ENCODE peak calls at places on chromosomes 6 and 20, in four cellular contexts. One of them, this sample, is unnamed.

GRCh38 chr6:5630636-5631035 is 369.3 kb downstream of the FARS2 start:
- DNase-seq in K562: no peak
- DNase-seq in HepG2: no peak
- DNase-seq in WTC11: no peak
- DNase-seq in this sample: no peak

GRCh38 chr6:61809004-61809595 is 476.9 kb downstream of the KHDRBS2 start:
- DNase-seq in WTC11: no peak
- DNase-seq in K562: no peak
- DNase-seq in HepG2: peak
- DNase-seq in this sample: peak

GRCh38 chr6:124226396-124226795 is 422.7 kb downstream of the NKAIN2 start:
- DNase-seq in K562: no peak
- DNase-seq in WTC11: no peak
- DNase-seq in HepG2: no peak
- DNase-seq in this sample: no peak

GRCh38 chr6:100488231-100488630 is 23.5 kb upstream of the SIM1 start:
- DNase-seq in WTC11: no peak
- DNase-seq in K562: no peak
- DNase-seq in HepG2: no peak
- DNase-seq in this sample: no peak

GRCh38 chr20:63404129-63405085 is 43.3 kb upstream of the CHRNA4 start:
- DNase-seq in HepG2: no peak
- DNase-seq in WTC11: no peak
- DNase-seq in K562: no peak
- DNase-seq in this sample: no peak

GRCh38 chr6:168599769-168600330 is 158.9 kb downstream of the SMOC2 start:
- DNase-seq in K562: no peak
- DNase-seq in HepG2: no peak
- DNase-seq in WTC11: no peak
- DNase-seq in this sample: no peak

GRCh38 chr6:42901538-42901957 is 14.3 kb upstream of the PTCRA start:
- DNase-seq in K562: peak
- DNase-seq in WTC11: peak
- DNase-seq in HepG2: peak
- DNase-seq in this sample: peak

GRCh38 chr6:132456700-132457143 is 55.4 kb upstream of the MOXD1 start:
- DNase-seq in WTC11: no peak
- DNase-seq in K562: no peak
- DNase-seq in HepG2: no peak
- DNase-seq in this sample: no peak

GRCh38 chr6:63904844-63905243 is 269.2 kb downstream of the PHF3 start:
- DNase-seq in K562: no peak
- DNase-seq in HepG2: no peak
- DNase-seq in WTC11: no peak
- DNase-seq in this sample: no peak

GRCh38 chr6:117909638-117910037 is 2.6 kb downstream of the SLC35F1 start:
- DNase-seq in HepG2: no peak
- DNase-seq in K562: no peak
- DNase-seq in WTC11: no peak
- DNase-seq in this sample: no peak

GRCh38 chr6:169416249-169416648 is 162.6 kb upstream of the THBS2 start:
- DNase-seq in K562: no peak
- DNase-seq in HepG2: no peak
- DNase-seq in WTC11: no peak
- DNase-seq in this sample: no peak

GRCh38 chr6:159758031-159759001 is 3.5 kb upstream of the ACAT2 start:
- DNase-seq in WTC11: no peak
- DNase-seq in HepG2: peak
- DNase-seq in K562: no peak
- DNase-seq in this sample: no peak

GRCh38 chr6:21911208-21911607 is 317.7 kb downstream of the SOX4 start:
- DNase-seq in WTC11: no peak
- DNase-seq in HepG2: no peak
- DNase-seq in K562: no peak
- DNase-seq in this sample: no peak

GRCh38 chr6:120735641-120736040 is 598.6 kb downstream of the TBC1D32 start:
- DNase-seq in HepG2: no peak
- DNase-seq in WTC11: no peak
- DNase-seq in K562: no peak
- DNase-seq in this sample: no peak

GRCh38 chr20:53872561-53873248 is 197.7 kb downstream of the BCAS1 start:
- DNase-seq in K562: no peak
- DNase-seq in HepG2: no peak
- DNase-seq in WTC11: no peak
- DNase-seq in this sample: no peak

GRCh38 chr6:1767481-1768246 is 157.9 kb downstream of the FOXC1 start:
- DNase-seq in HepG2: no peak
- DNase-seq in WTC11: no peak
- DNase-seq in K562: no peak
- DNase-seq in this sample: no peak

GRCh38 chr6:37303891-37304503 is 46.1 kb upstream of the TMEM217 start:
- DNase-seq in HepG2: peak
- DNase-seq in WTC11: no peak
- DNase-seq in K562: peak
- DNase-seq in this sample: peak

GRCh38 chr20:60117040-60117439 is 158.8 kb downstream of the CDH26 start:
- DNase-seq in HepG2: no peak
- DNase-seq in WTC11: no peak
- DNase-seq in K562: no peak
- DNase-seq in this sample: no peak

GRCh38 chr6:7960848-7961247 is 50.3 kb upstream of the TXNDC5 start:
- DNase-seq in HepG2: no peak
- DNase-seq in K562: no peak
- DNase-seq in WTC11: no peak
- DNase-seq in this sample: no peak

DNA sequence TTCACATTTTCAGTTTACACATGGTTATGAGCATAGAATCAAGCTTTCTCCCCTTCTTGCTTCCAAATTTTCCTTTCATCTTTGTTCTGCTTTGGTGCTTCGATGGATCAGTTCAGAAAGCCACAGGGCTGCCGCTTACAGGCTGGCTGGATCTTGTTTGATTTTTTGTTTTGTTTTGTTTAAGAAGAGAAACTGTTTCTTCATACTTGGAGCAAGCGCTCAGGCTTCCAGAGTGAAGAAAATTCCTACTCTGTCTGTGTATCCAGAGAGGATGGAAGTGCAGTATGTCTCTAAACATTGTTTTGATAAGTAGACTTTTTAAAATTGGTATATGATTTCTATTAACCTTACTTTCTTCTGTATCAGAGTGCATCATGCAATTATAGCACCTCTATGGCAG is 66.9 kb downstream of the ARID1B start:
- DNase-seq in WTC11: no peak
- DNase-seq in HepG2: no peak
- DNase-seq in K562: no peak
- DNase-seq in this sample: no peak
- TF ChIP-seq ELF4 in WTC11: no peak
- TF ChIP-seq ELF4 in HepG2: no peak
- TF ChIP-seq ELF4 in K562: no peak
- TF ChIP-seq ELF4 in this sample: no peak

GRCh38 chr6:50198245-50198644 is 148.5 kb upstream of the DEFB112 start:
- DNase-seq in WTC11: peak
- DNase-seq in HepG2: no peak
- DNase-seq in K562: no peak
- DNase-seq in this sample: no peak
- TF ChIP-seq ELF4 in WTC11: no peak
- TF ChIP-seq ELF4 in HepG2: no peak
- TF ChIP-seq ELF4 in K562: no peak
- TF ChIP-seq ELF4 in this sample: no peak

GRCh38 chr6:45676376-45676775 is 298.6 kb upstream of the SUPT3H start:
- DNase-seq in WTC11: no peak
- DNase-seq in HepG2: no peak
- DNase-seq in K562: no peak
- DNase-seq in this sample: no peak

GRCh38 chr6:45679163-45679562 is 301.4 kb upstream of the SUPT3H start:
- DNase-seq in K562: no peak
- DNase-seq in HepG2: no peak
- DNase-seq in WTC11: no peak
- DNase-seq in this sample: no peak

GRCh38 chr6:45678063-45678620 is 300.4 kb upstream of the SUPT3H start:
- DNase-seq in WTC11: no peak
- DNase-seq in HepG2: no peak
- DNase-seq in K562: no peak
- DNase-seq in this sample: no peak

GRCh38 chr6:45675634-45676033 is 297.9 kb upstream of the SUPT3H start:
- DNase-seq in WTC11: no peak
- DNase-seq in HepG2: no peak
- DNase-seq in K562: no peak
- DNase-seq in this sample: no peak

GRCh38 chr6:45677381-45677992 is 299.8 kb upstream of the SUPT3H start:
- DNase-seq in K562: no peak
- DNase-seq in HepG2: no peak
- DNase-seq in WTC11: no peak
- DNase-seq in this sample: no peak
- TF ChIP-seq ELF4 in K562: no peak
- TF ChIP-seq ELF4 in HepG2: no peak
- TF ChIP-seq ELF4 in WTC11: no peak
- TF ChIP-seq ELF4 in this sample: no peak

DNA sequence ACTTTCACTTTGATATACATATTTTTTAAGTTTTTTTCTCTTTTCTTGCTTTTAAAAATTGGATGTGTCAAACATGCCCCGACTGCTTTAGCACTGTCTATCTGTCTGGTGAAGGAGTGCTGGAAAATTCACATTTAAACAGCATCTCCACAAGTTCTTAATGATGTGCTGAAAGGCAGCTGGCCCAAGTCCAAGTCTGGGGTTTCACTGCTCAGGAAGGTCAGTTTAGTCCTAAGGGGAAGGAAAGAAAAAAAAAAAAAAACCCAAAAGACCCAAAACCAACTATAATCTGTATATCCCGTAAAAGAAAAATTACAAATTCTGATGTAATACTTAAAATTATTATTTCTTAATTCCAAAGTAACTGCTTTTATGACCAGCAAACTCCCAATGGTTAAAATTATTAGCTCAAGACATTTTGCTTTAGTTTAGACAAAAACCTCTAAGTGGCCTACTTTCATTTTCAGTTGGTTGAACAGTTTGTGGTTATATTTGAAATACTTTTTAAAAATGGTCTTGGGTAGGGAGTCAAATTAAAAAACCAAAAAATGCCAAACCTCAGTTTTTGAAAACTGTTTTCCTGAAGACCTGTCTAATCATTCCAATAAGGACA is 79.5 kb upstream of the PREP start:
- DNase-seq in K562: no peak
- DNase-seq in HepG2: no peak
- DNase-seq in WTC11: no peak
- DNase-seq in this sample: no peak
- TF ChIP-seq ELF4 in K562: no peak
- TF ChIP-seq ELF4 in HepG2: no peak
- TF ChIP-seq ELF4 in WTC11: no peak
- TF ChIP-seq ELF4 in this sample: no peak

GRCh38 chr20:36605309-36606170 is at the start of gene RAB5IF:
- DNase-seq in WTC11: peak
- DNase-seq in HepG2: peak
- DNase-seq in K562: peak
- DNase-seq in this sample: peak

GRCh38 chr20:36607586-36608387 is 2.2 kb downstream of the RAB5IF start:
- DNase-seq in WTC11: no peak
- DNase-seq in HepG2: peak
- DNase-seq in K562: no peak
- DNase-seq in this sample: no peak

GRCh38 chr20:36601546-36601945 is 4.0 kb upstream of the RAB5IF start:
- DNase-seq in HepG2: no peak
- DNase-seq in WTC11: no peak
- DNase-seq in K562: no peak
- DNase-seq in this sample: no peak

GRCh38 chr20:36606171-36607116 is 865 bp downstream of the RAB5IF start:
- DNase-seq in HepG2: peak
- DNase-seq in K562: no peak
- DNase-seq in WTC11: peak
- DNase-seq in this sample: no peak

GRCh38 chr20:36604952-36605308 is 649 bp upstream of the RAB5IF start:
- DNase-seq in WTC11: no peak
- DNase-seq in HepG2: no peak
- DNase-seq in K562: peak
- DNase-seq in this sample: no peak
- TF ChIP-seq ELF4 in WTC11: no peak
- TF ChIP-seq ELF4 in HepG2: no peak
- TF ChIP-seq ELF4 in K562: no peak
- TF ChIP-seq ELF4 in this sample: no peak

DNA sequence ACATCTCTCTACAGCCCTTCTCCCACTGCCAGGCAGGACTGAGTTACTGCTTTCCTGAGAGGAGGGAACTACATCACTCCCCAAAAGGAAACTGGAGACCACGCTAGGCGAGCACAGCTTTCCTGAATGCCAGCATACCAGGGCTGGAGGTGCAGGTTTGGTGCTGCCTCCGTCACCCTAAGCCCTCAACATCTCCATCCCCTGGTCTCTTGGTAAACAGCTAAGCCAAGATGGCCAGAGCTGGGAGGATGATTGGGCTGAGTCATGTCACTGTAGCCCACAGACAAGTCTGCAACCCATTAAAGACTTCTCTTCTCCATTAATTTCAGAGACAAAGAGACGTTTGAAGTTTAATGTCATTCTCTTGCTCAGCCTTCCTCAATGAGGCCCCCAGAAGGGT is 194.3 kb downstream of the BMP7 start:
- DNase-seq in K562: no peak
- DNase-seq in HepG2: no peak
- DNase-seq in WTC11: no peak
- DNase-seq in this sample: no peak
- TF ChIP-seq ELF4 in K562: no peak
- TF ChIP-seq ELF4 in HepG2: no peak
- TF ChIP-seq ELF4 in WTC11: no peak
- TF ChIP-seq ELF4 in this sample: no peak

GRCh38 chr20:44593721-44594120 is 11.3 kb downstream of the PKIG start:
- DNase-seq in WTC11: no peak
- DNase-seq in K562: no peak
- DNase-seq in HepG2: no peak
- DNase-seq in this sample: no peak

GRCh38 chr20:44596010-44596409 is 13.6 kb downstream of the PKIG start:
- DNase-seq in WTC11: no peak
- DNase-seq in K562: no peak
- DNase-seq in HepG2: no peak
- DNase-seq in this sample: no peak

GRCh38 chr20:44592366-44592765 is 10.0 kb downstream of the PKIG start:
- DNase-seq in HepG2: no peak
- DNase-seq in WTC11: no peak
- DNase-seq in K562: no peak
- DNase-seq in this sample: no peak

GRCh38 chr20:44596876-44597275 is 14.5 kb downstream of the PKIG start:
- DNase-seq in WTC11: no peak
- DNase-seq in K562: no peak
- DNase-seq in HepG2: no peak
- DNase-seq in this sample: no peak

DNA sequence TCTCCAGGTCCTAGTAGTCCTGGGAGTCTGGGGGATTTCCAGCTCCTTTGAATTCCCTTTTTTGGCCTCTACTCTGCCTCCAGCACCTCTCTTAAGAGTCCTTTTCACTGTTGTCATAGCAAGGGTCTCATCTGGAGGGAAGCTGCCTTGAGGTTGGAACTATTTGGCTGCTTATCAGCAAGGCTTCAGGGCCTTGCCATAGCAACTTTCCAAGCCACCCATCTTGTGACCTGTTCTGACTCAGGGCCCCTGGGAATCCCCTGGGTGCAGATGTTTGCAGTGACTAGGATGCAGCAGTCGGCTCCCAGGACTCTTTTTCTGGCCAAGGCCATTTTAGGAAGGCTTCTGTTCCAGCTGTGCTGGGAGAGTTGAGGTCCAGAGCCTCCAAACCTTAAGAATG is 12.4 kb downstream of the PKIG start:
- DNase-seq in WTC11: no peak
- DNase-seq in K562: no peak
- DNase-seq in HepG2: no peak
- DNase-seq in this sample: no peak
- TF ChIP-seq ELF4 in WTC11: no peak
- TF ChIP-seq ELF4 in K562: no peak
- TF ChIP-seq ELF4 in HepG2: no peak
- TF ChIP-seq ELF4 in this sample: no peak